ENCODE peak calls at places on chromosomes 5 and 9, in eight cellular contexts. E, D, Z, L, H, Q, G and M are unnamed samples.

GRCh38 chr9:113361304-113362018 is 12.1 kb downstream of the BSPRY start:
- DNase-seq in E (no peak), D (no peak), Z (peak; percentile 64), L (no peak), H (no peak), Q (peak; percentile 64), G (no peak), M (no peak)

GRCh38 chr9:83981126-83981871 is 694 bp downstream of the RMI1 start:
- DNase-seq in E (no peak), D (no peak), Z (peak; percentile 58), L (peak; percentile 20), H (no peak), Q (peak; percentile 39), G (no peak), M (no peak)

GRCh38 chr9:137672907-137673791 is 54.3 kb downstream of the EHMT1 start:
- DNase-seq in E (peak; percentile 68), D (no peak), Z (peak; percentile 83), L (no peak), H (no peak), Q (peak; percentile 85), G (no peak), M (no peak)

GRCh38 chr9:73081979-73082657 is 69.5 kb upstream of the ANXA1 start:
- DNase-seq in E (peak; percentile 12), D (no peak), Z (peak; percentile 67), L (peak; percentile 17), H (no peak), Q (peak; percentile 76), G (no peak), M (no peak)

GRCh38 chr9:93268551-93269314 is 84.8 kb downstream of the WNK2 start:
- DNase-seq in E (no peak), D (no peak), Z (no peak), L (no peak), H (no peak), Q (no peak), G (no peak), M (peak; percentile 38)

GRCh38 chr5:2995667-2996066 is 244.2 kb upstream of the IRX2 start:
- DNase-seq in E (no peak), D (no peak), Z (no peak), L (no peak), H (no peak), Q (no peak), G (no peak), M (no peak)

GRCh38 chr5:90000351-90000750 is 409.2 kb downstream of the CETN3 start:
- DNase-seq in E (no peak), D (no peak), Z (no peak), L (no peak), H (no peak), Q (no peak), G (no peak), M (no peak)

GRCh38 chr5:73764996-73765395 is 139.0 kb downstream of the ARHGEF28 start:
- DNase-seq in E (no peak), D (no peak), Z (no peak), L (no peak), H (no peak), Q (no peak), G (no peak), M (no peak)

GRCh38 chr9:1231998-1232919 is 182.1 kb downstream of the DMRT2 start:
- DNase-seq in E (peak; percentile 52), D (no peak), Z (peak; percentile 88), L (no peak), H (no peak), Q (peak; percentile 82), G (no peak), M (no peak)

GRCh38 chr9:89606049-89606481 is 1.3 kb downstream of the GADD45G start:
- DNase-seq in E (no peak), D (no peak), Z (peak; percentile 75), L (peak; percentile 63), H (no peak), Q (peak; percentile 57), G (no peak), M (peak; percentile 91)

GRCh38 chr9:82101475-82101874 is 112.9 kb downstream of the SPATA31D1 start:
- DNase-seq in E (no peak), D (no peak), Z (peak; percentile 29), L (no peak), H (no peak), Q (no peak), G (no peak), M (no peak)

GRCh38 chr5:127656825-127657224 is 7.9 kb downstream of the CTXN3 start:
- DNase-seq in E (no peak), D (no peak), Z (no peak), L (no peak), H (no peak), Q (no peak), G (no peak), M (no peak)

GRCh38 chr9:83642784-83643183 is 19.8 kb downstream of the IDNK start:
- DNase-seq in E (no peak), D (no peak), Z (no peak), L (no peak), H (no peak), Q (no peak), G (no peak), M (no peak)

GRCh38 chr5:175610381-175610780 is 47.5 kb upstream of the HRH2 start:
- DNase-seq in E (no peak), D (no peak), Z (no peak), L (no peak), H (no peak), Q (no peak), G (no peak), M (no peak)

GRCh38 chr5:39712316-39713223 is 287.8 kb upstream of the DAB2 start:
- DNase-seq in E (no peak), D (no peak), Z (no peak), L (no peak), H (no peak), Q (no peak), G (no peak), M (no peak)